ENCODE peak calls at places on chromosome 21, in four cellular contexts. One of them, this sample, is unnamed.

GRCh38 chr21:28642891-28643290 is 349.8 kb downstream of the LTN1 start:
- DNase-seq in astrocyte of the spinal cord: no peak
- DNase-seq in fibroblast of mammary gland: no peak
- DNase-seq in HFF-Myc: no peak
- DNase-seq in this sample: no peak

GRCh38 chr21:27580276-27580675 is 613.4 kb upstream of the ADAMTS5 start:
- DNase-seq in HFF-Myc: no peak
- DNase-seq in astrocyte of the spinal cord: peak
- DNase-seq in fibroblast of mammary gland: peak
- DNase-seq in this sample: peak

GRCh38 chr21:21232320-21232719 is 234.1 kb downstream of the NCAM2 start:
- DNase-seq in fibroblast of mammary gland: peak
- DNase-seq in HFF-Myc: no peak
- DNase-seq in astrocyte of the spinal cord: peak
- DNase-seq in this sample: peak

GRCh38 chr21:36330904-36331303 is 10.9 kb downstream of the MORC3 start:
- DNase-seq in fibroblast of mammary gland: peak
- DNase-seq in HFF-Myc: no peak
- DNase-seq in astrocyte of the spinal cord: peak
- DNase-seq in this sample: peak

GRCh38 chr21:35743571-35743970 is 316.8 kb downstream of the SETD4 start:
- DNase-seq in fibroblast of mammary gland: peak
- DNase-seq in HFF-Myc: no peak
- DNase-seq in astrocyte of the spinal cord: peak
- DNase-seq in this sample: peak

GRCh38 chr21:46480466-46480865 is 21.8 kb downstream of the DIP2A start:
- DNase-seq in astrocyte of the spinal cord: no peak
- DNase-seq in fibroblast of mammary gland: no peak
- DNase-seq in HFF-Myc: no peak
- DNase-seq in this sample: no peak

GRCh38 chr21:29240136-29240535 is 58.6 kb upstream of the BACH1 start:
- DNase-seq in fibroblast of mammary gland: no peak
- DNase-seq in HFF-Myc: no peak
- DNase-seq in astrocyte of the spinal cord: no peak
- DNase-seq in this sample: no peak

GRCh38 chr21:46284077-46284644 is 1.2 kb downstream of the MCM3AP start:
- DNase-seq in astrocyte of the spinal cord: no peak
- DNase-seq in fibroblast of mammary gland: peak
- DNase-seq in HFF-Myc: no peak
- DNase-seq in this sample: no peak

GRCh38 chr21:33067457-33067856 is 2.5 kb upstream of the OLIG1 start:
- DNase-seq in HFF-Myc: no peak
- DNase-seq in fibroblast of mammary gland: no peak
- DNase-seq in astrocyte of the spinal cord: no peak
- DNase-seq in this sample: no peak
- TF ChIP-seq CTCF in HFF-Myc: no peak
- TF ChIP-seq CTCF in fibroblast of mammary gland: no peak
- TF ChIP-seq CTCF in astrocyte of the spinal cord: no peak
- TF ChIP-seq CTCF in this sample: no peak

GRCh38 chr21:44751799-44752636 is 40.6 kb upstream of the TSPEAR start:
- DNase-seq in astrocyte of the spinal cord: no peak
- DNase-seq in HFF-Myc: no peak
- DNase-seq in fibroblast of mammary gland: no peak
- DNase-seq in this sample: no peak

GRCh38 chr21:44753357-44753756 is 42.0 kb upstream of the TSPEAR start:
- DNase-seq in astrocyte of the spinal cord: no peak
- DNase-seq in HFF-Myc: no peak
- DNase-seq in fibroblast of mammary gland: no peak
- DNase-seq in this sample: no peak

GRCh38 chr21:44751186-44751798 is 39.9 kb upstream of the TSPEAR start:
- DNase-seq in fibroblast of mammary gland: no peak
- DNase-seq in HFF-Myc: no peak
- DNase-seq in astrocyte of the spinal cord: no peak
- DNase-seq in this sample: no peak

GRCh38 chr21:44750675-44751025 is 39.3 kb upstream of the TSPEAR start:
- DNase-seq in astrocyte of the spinal cord: no peak
- DNase-seq in fibroblast of mammary gland: no peak
- DNase-seq in HFF-Myc: no peak
- DNase-seq in this sample: no peak

GRCh38 chr21:44752701-44753235 is 41.4 kb upstream of the TSPEAR start:
- DNase-seq in HFF-Myc: no peak
- DNase-seq in astrocyte of the spinal cord: no peak
- DNase-seq in fibroblast of mammary gland: no peak
- DNase-seq in this sample: peak
- TF ChIP-seq CTCF in HFF-Myc: no peak
- TF ChIP-seq CTCF in astrocyte of the spinal cord: no peak
- TF ChIP-seq CTCF in fibroblast of mammary gland: no peak
- TF ChIP-seq CTCF in this sample: peak

DNA sequence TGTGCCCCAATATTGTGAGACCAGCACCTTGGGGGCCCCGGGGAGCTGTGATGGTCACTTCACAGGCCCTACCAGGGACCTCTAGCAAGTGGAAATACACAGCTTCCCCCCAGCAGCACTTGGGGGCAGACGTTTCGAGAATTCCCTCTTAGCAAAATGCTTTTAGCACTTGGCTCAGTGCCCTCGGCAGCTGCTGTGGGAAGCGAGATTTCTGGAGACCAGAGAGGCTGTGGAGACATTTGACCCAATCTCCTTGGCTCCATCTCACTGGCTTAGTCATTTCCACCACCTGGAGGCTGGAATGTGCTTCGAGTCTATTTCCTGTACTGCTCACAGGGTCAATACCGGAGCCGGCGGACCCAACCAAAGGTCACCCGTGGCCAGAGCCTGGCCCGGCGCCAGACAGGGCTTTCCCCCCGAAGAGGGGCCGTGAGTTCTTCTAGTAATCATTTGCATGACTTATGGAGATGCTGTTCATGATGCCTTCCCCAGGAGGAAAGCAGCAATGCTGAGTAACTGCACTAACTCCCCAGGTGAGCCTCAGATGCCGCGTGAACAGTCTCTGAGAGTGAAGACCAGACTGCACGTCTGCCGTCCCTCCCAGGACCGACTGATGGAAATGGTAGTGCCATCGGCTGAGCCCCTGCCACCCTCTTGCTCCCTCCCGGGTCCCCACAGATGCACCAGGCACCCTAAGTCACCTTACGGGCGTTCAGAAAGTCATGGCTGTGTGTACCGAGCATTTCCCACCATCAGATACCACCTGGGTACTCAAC is 4.4 kb upstream of the C2CD2 start:
- DNase-seq in fibroblast of mammary gland: peak
- DNase-seq in HFF-Myc: peak
- DNase-seq in astrocyte of the spinal cord: peak
- DNase-seq in this sample: peak
- TF ChIP-seq CTCF in fibroblast of mammary gland: peak
- TF ChIP-seq CTCF in HFF-Myc: peak
- TF ChIP-seq CTCF in astrocyte of the spinal cord: peak
- TF ChIP-seq CTCF in this sample: peak

DNA sequence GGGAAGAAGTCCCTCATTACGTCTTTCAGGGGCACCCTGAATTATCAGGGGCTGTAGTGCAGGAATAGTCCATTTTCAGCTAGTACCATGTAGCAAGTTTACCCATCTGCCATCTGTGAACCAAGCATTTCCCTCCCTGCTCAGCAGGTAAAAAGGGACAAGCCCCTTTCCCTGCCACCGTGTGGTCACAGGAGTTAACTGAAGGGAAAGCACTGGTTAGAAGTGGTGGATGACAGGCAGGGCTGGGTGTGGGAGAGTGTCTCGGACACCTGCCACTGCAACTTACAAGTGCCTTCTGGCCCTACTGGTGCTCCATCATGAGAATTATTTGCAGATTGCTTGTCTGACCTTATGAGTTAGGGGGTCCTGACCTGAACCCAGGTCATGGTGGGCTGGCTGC is 32.0 kb upstream of the IGSF5 start:
- DNase-seq in astrocyte of the spinal cord: no peak
- DNase-seq in fibroblast of mammary gland: no peak
- DNase-seq in HFF-Myc: no peak
- DNase-seq in this sample: no peak
- TF ChIP-seq CTCF in astrocyte of the spinal cord: no peak
- TF ChIP-seq CTCF in fibroblast of mammary gland: no peak
- TF ChIP-seq CTCF in HFF-Myc: peak
- TF ChIP-seq CTCF in this sample: peak

DNA sequence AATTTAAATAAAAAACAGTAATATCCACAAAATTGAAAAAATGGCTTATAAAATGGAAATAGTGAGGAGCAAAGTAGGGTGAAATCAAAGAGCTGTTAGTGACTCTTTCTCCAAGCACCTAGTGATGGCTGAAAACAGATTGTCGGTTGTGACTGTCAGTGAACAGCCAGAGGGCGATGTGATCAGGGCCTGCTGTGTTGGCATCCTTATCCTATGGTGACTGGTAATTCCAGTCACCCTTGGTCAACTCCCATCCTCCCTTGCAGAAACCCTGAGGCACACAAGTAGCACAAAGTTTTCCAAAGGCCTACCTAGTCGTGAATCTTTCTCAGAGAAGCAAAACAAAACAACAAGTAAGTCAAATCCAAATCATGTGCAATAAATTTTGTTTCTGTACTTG is 599.8 kb upstream of the CXADR start:
- DNase-seq in HFF-Myc: no peak
- DNase-seq in fibroblast of mammary gland: peak
- DNase-seq in astrocyte of the spinal cord: no peak
- DNase-seq in this sample: no peak
- TF ChIP-seq CTCF in HFF-Myc: no peak
- TF ChIP-seq CTCF in fibroblast of mammary gland: peak
- TF ChIP-seq CTCF in astrocyte of the spinal cord: no peak
- TF ChIP-seq CTCF in this sample: no peak

This sample was measured in HFFc6.